ENCODE peak calls at places on chromosomes 3 and 15, in four cellular contexts. L, O, P and D are unnamed samples.

GRCh38 chr15:93072440-93073394 is 16.3 kb downstream of the RGMA start:
- DNase-seq in O (no peak), P (no peak), L (peak), D (no peak)

GRCh38 chr3:111676177-111677021 is 81.3 kb upstream of the ZBED2 start:
- DNase-seq in P (no peak), O (no peak), L (no peak), D (no peak)

GRCh38 chr15:59299919-59300617 is 72.6 kb downstream of the MYO1E start:
- DNase-seq in O (peak), L (no peak), P (no peak), D (peak)

GRCh38 chr3:149898771-149899170 is 71.9 kb downstream of the PFN2 start:
- DNase-seq in L (no peak), P (no peak), O (no peak), D (no peak)

GRCh38 chr3:130648293-130648692 is 98.3 kb downstream of the PIK3R4 start:
- DNase-seq in L (no peak), O (no peak), P (no peak), D (no peak)

GRCh38 chr15:75145027-75145841 is 56.4 kb upstream of the C15orf39 start:
- DNase-seq in L (peak), P (no peak), O (no peak), D (no peak)

GRCh38 chr3:127712881-127713771 is 40.4 kb downstream of the ABTB1 start:
- DNase-seq in O (peak), L (no peak), P (no peak), D (no peak)

GRCh38 chr3:194773216-194773615 is 87.5 kb downstream of the FAM43A start:
- DNase-seq in O (no peak), P (no peak), L (no peak), D (no peak)

GRCh38 chr15:64938192-64938591 is 26.5 kb downstream of the ANKDD1A start:
- DNase-seq in L (no peak), P (no peak), O (no peak), D (no peak)

GRCh38 chr3:45154641-45155147 is 8.5 kb upstream of the CDCP1 start:
- DNase-seq in O (no peak), P (no peak), L (no peak), D (no peak)

GRCh38 chr3:50212502-50212901 is 7.4 kb downstream of the SLC38A3 start:
- DNase-seq in P (no peak), O (no peak), L (peak), D (no peak)

DNA sequence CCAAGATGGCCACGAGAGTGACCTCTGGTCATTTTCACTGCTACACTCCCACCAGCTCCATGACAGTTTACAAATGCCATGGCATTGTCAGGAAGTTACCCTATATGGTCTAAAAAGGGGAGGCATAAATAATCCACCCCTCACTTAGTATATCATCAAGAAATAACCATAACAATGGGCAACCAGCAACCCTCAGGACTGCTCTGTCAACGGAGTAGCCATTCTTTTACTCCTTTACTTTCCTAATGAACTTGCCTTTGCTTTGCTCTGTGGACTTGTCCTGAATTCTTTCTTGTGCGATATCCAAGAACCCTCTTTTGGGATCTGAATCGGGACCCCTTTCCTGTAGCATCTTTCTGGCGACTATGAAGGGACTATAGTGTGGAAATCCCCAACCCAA is 14.5 kb upstream of the CDC25A start:
- DNase-seq in L (no peak), O (no peak), P (no peak), D (no peak)
- TF ChIP-seq CTCF in L (no peak), O (no peak), P (no peak), D (no peak)

DNA sequence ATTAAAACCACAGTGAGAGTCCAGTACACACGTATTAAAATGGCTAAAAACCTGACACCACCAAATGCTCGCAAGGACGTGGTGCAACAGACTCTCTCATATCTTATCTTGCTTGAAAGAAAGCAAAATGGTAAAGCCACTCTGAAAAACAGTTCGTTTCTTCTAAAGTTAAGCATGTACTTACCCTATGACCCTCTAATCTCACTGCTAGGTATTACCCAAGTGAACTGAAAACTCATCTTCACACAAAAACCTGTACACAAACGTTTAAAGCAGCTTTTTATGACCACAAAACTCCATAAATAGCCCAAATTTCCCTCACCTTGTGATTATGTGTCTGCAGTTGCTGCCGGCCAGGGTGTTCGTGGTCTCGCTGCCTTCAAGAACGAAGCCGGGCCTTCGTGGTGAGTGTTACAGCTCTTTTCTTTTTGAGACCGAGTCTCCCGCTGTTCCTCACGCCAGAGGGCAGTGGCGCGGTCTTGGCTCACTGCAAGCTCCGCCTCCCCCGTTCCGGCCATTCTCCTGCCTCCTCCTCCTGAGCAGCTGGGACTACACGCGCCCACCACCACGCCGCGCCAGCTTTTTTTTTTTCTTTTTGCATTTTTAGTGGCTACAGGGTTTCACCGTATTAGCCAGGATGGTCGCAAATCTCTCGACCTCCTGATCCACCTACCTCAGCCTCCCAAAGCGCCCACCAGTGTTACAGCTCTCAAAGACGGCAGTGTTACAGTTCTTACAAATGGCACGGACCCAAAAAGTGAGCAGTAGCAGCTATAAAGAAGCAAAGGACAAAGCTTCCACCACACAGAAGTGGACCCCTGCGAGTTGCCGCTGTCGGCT is 165.4 kb downstream of the TJP1 start:
- DNase-seq in O (no peak), L (no peak), P (no peak), D (no peak)
- TF ChIP-seq CTCF in O (no peak), L (no peak), P (no peak), D (no peak)

GRCh38 chr3:34583451-34583850 is 785.0 kb downstream of the PDCD6IP start:
- DNase-seq in P (no peak), L (no peak), O (no peak), D (no peak)

GRCh38 chr3:34584971-34585370 is 786.5 kb downstream of the PDCD6IP start:
- DNase-seq in O (no peak), P (no peak), L (no peak), D (no peak)

GRCh38 chr3:34582054-34582453 is 783.6 kb downstream of the PDCD6IP start:
- DNase-seq in O (no peak), L (no peak), P (no peak), D (no peak)
- TF ChIP-seq CTCF in O (no peak), L (no peak), P (no peak), D (no peak)

GRCh38 chr3:184308744-184309143 is 5.7 kb upstream of the EIF4G1 start:
- DNase-seq in O (no peak), P (no peak), L (no peak), D (no peak)
- TF ChIP-seq CTCF in O (no peak), P (no peak), L (no peak), D (no peak)